ENCODE peak calls at places on chromosomes 12 and 14, in four cellular contexts. D is neural progenitor cell, Z is GM23338, Y is PC-3. Q is an unnamed sample.

GRCh38 chr12:104682790-104683279 is 226.1 kb downstream of the CHST11 start:
- DNase-seq in D (no peak), Z (no peak), Y (no peak), Q (no peak)

GRCh38 chr12:76029982-76030377 is 1.6 kb downstream of the PHLDA1 start:
- DNase-seq in D (peak; percentile 47), Z (peak; percentile 52), Y (peak; percentile 45), Q (peak; percentile 59)

GRCh38 chr12:66813137-66813867 is 134.4 kb upstream of the GRIP1 start:
- DNase-seq in D (no peak), Z (no peak), Y (peak; percentile 65), Q (no peak)

GRCh38 chr12:130639759-130640158 is 76.3 kb downstream of the RIMBP2 start:
- DNase-seq in Y (no peak), D (no peak), Z (no peak), Q (no peak)

GRCh38 chr14:40204441-40205175 is 772.4 kb upstream of the FBXO33 start:
- DNase-seq in Z (peak; percentile 20), D (peak; percentile 31), Y (no peak), Q (no peak)

GRCh38 chr14:89775161-89775560 is 179.4 kb downstream of the EFCAB11 start:
- DNase-seq in Z (no peak), Y (no peak), D (no peak), Q (no peak)

GRCh38 chr14:66104486-66104885 is 381.7 kb upstream of the CCDC196 start:
- DNase-seq in Z (peak; percentile 20), D (no peak), Y (no peak), Q (no peak)

GRCh38 chr12:4829793-4830162 is 79.9 kb upstream of the KCNA1 start:
- DNase-seq in Y (no peak), D (no peak), Z (no peak), Q (no peak)

GRCh38 chr14:54650331-54651017 is 83.5 kb downstream of the SAMD4A start:
- DNase-seq in Z (peak; percentile 35), Y (peak; percentile 82), D (no peak), Q (peak; percentile 84)

GRCh38 chr14:69504775-69505174 is 20.2 kb downstream of the PLEKHD1 start:
- DNase-seq in D (no peak), Z (no peak), Y (no peak), Q (no peak)

GRCh38 chr12:79645235-79645630 is 45.5 kb downstream of the PAWR start:
- DNase-seq in Z (no peak), Y (no peak), D (peak; percentile 11), Q (no peak)

GRCh38 chr14:86035882-86036281 is 505.9 kb downstream of the FLRT2 start:
- DNase-seq in Z (peak; percentile 75), Y (peak; percentile 34), D (peak; percentile 34), Q (peak; percentile 26)

GRCh38 chr12:19657401-19657800 is 218.1 kb downstream of the AEBP2 start:
- DNase-seq in Z (no peak), Y (no peak), D (no peak), Q (peak; percentile 13)

GRCh38 chr12:48192861-48193260 is 9.4 kb downstream of the CCDC184 start:
- DNase-seq in D (no peak), Y (no peak), Z (no peak), Q (no peak)

GRCh38 chr12:76883826-76884225 is 5.0 kb upstream of the CSRP2 start:
- DNase-seq in Y (no peak), Z (no peak), D (no peak), Q (peak; percentile 52)

GRCh38 chr14:59330455-59330854 is 134.7 kb downstream of the GPR135 start:
- DNase-seq in Z (peak; percentile 24), D (no peak), Y (no peak), Q (no peak)

GRCh38 chr14:67241416-67242362 is at the start of gene PALS1:
- DNase-seq in D (no peak), Z (peak; percentile 70), Y (peak; percentile 81), Q (peak; percentile 94)

GRCh38 chr12:34377243-34378035 is 355.1 kb downstream of the ALG10 start:
- DNase-seq in Y (no peak), Z (no peak), D (no peak), Q (no peak)

GRCh38 chr14:105860615-105861580 is 334.5 kb downstream of the TMEM121 start:
- DNase-seq in D (no peak), Y (no peak), Z (no peak), Q (no peak)

GRCh38 chr14:54085841-54086240 is 129.2 kb upstream of the BMP4 start:
- DNase-seq in D (no peak), Y (no peak), Z (no peak), Q (no peak)

GRCh38 chr14:100674428-100674827 is 52.3 kb upstream of the DLK1 start:
- DNase-seq in D (peak; percentile 55), Y (no peak), Z (no peak), Q (no peak)

GRCh38 chr12:54680374-54680773 is 32.2 kb upstream of the DCD start:
- DNase-seq in Z (peak; percentile 88), Y (peak; percentile 54), D (peak; percentile 51), Q (peak; percentile 17)

GRCh38 chr14:30211326-30211725 is 283.7 kb upstream of the PRKD1 start:
- DNase-seq in Z (no peak), Y (no peak), D (no peak), Q (peak; percentile 52)

GRCh38 chr12:3655331-3655900 is 97.5 kb downstream of the CRACR2A start:
- DNase-seq in Y (peak; percentile 42), Z (peak; percentile 80), D (peak; percentile 57), Q (peak; percentile 37)

GRCh38 chr12:28507055-28507454 is 316.8 kb downstream of the CCDC91 start:
- DNase-seq in D (no peak), Y (no peak), Z (no peak), Q (peak; percentile 41)

GRCh38 chr12:121799842-121800693 is 3.7 kb upstream of the SETD1B start:
- DNase-seq in D (peak; percentile 69), Z (peak; percentile 83), Y (peak; percentile 93), Q (peak; percentile 97)

GRCh38 chr12:118344829-118345228 is 27.9 kb downstream of the TAOK3 start:
- DNase-seq in Z (no peak), D (no peak), Y (no peak), Q (no peak)

GRCh38 chr14:20274062-20274461 is 31.7 kb downstream of the TTC5 start:
- DNase-seq in D (no peak), Z (no peak), Y (no peak), Q (no peak)

GRCh38 chr14:47256968-47257367 is 418.4 kb downstream of the MDGA2 start:
- DNase-seq in Y (no peak), Z (no peak), D (no peak), Q (no peak)

GRCh38 chr14:105711841-105712460 is 185.6 kb downstream of the TMEM121 start:
- DNase-seq in D (no peak), Y (no peak), Z (no peak), Q (no peak)

GRCh38 chr14:91373591-91374245 is 43.9 kb downstream of the CCDC88C start:
- DNase-seq in D (no peak), Z (no peak), Y (peak; percentile 38), Q (no peak)
- H3F3A ChIP-seq in D (peaks cover 17% of the 10 kb centered on the region), Z (peaks cover 3% of the 10 kb centered on the region), Y (no peaks in the 10 kb centered on the region), Q (no peaks in the 10 kb centered on the region)

GRCh38 chr14:103480595-103480994 is 42.0 kb downstream of the CKB start:
- DNase-seq in D (no peak), Z (no peak), Y (no peak), Q (no peak)

GRCh38 chr14:103472939-103473338 is 49.7 kb downstream of the CKB start:
- DNase-seq in D (no peak), Z (no peak), Y (no peak), Q (no peak)

GRCh38 chr14:103476065-103476464 is 46.6 kb downstream of the CKB start:
- DNase-seq in D (no peak), Z (no peak), Y (no peak), Q (no peak)

GRCh38 chr14:103474893-103475292 is 47.7 kb downstream of the CKB start:
- DNase-seq in D (no peak), Z (no peak), Y (no peak), Q (no peak)

DNA sequence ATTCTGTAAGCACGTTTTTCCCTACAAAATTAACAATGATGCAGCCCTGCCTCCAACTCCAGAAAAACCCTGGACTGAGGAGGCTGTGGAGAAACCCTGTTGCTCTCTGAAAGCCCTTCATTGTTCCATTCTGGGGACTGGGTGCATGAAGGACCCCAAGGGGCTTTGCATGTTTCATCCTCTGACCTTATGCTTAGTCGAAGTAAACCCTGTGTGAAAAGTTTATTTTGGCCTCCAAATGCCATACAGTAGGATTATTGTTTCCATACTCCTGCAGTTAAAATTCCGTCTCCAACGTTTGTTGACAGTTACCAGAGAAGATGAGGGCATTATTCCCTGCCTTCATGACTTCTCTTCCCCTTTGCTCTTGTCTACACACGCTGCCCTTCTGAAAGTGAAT is 46.0 kb downstream of the CKB start:
- DNase-seq in Y (no peak), D (no peak), Z (no peak), Q (no peak)
- H3F3A ChIP-seq in Y (no peaks in the 10 kb centered on the region), D (peaks cover 5% of the 10 kb centered on the region), Z (no peaks in the 10 kb centered on the region), Q (peaks cover 42% of the 10 kb centered on the region)

GRCh38 chr14:32414808-32415255 is 85.7 kb downstream of the AKAP6 start:
- DNase-seq in Y (no peak), Z (no peak), D (no peak), Q (peak; percentile 58)
- H3F3A ChIP-seq in Y (no peaks in the 10 kb centered on the region), Z (no peaks in the 10 kb centered on the region), D (no peaks in the 10 kb centered on the region), Q (peaks cover 26% of the 10 kb centered on the region)

GRCh38 chr12:68844788-68845695 is 37.1 kb downstream of the MDM2 start:
- DNase-seq in Z (no peak), D (no peak), Y (no peak), Q (no peak)
- H3F3A ChIP-seq in Z (no peaks in the 10 kb centered on the region), D (peaks cover 6% of the 10 kb centered on the region), Y (no peaks in the 10 kb centered on the region), Q (peaks cover 70% of the 10 kb centered on the region)